ENCODE peak calls at places on chromosomes 1 and 21, in six cellular contexts. One of them, this sample, is unnamed.
A peak's percentile ranks its signal among the peaks of the same experiment; 100 is the strongest.

GRCh38 chr1:180674603-180675530 is 43.0 kb downstream of the XPR1 start:
- DNase-seq in mucosa of descending colon: no peak
- DNase-seq in lung: no peak
- DNase-seq in Calu3: no peak
- DNase-seq in fibroblast of mammary gland: peak; percentile 38
- DNase-seq in choroid plexus epithelial cell: peak; percentile 55
- DNase-seq in this sample: no peak

GRCh38 chr1:170967042-170967910 is 31.9 kb downstream of the MROH9 start:
- DNase-seq in fibroblast of mammary gland: peak; percentile 72
- DNase-seq in choroid plexus epithelial cell: peak; percentile 77
- DNase-seq in Calu3: peak; percentile 18
- DNase-seq in mucosa of descending colon: no peak
- DNase-seq in lung: no peak
- DNase-seq in this sample: no peak

GRCh38 chr1:206606867-206607266 is 5.4 kb downstream of the EIF2D start:
- DNase-seq in mucosa of descending colon: no peak
- DNase-seq in Calu3: peak; percentile 46
- DNase-seq in choroid plexus epithelial cell: peak; percentile 70
- DNase-seq in fibroblast of mammary gland: peak; percentile 43
- DNase-seq in lung: no peak
- DNase-seq in this sample: peak; percentile 49

GRCh38 chr1:161763522-161764098 is 2.5 kb upstream of the ATF6 start:
- DNase-seq in mucosa of descending colon: no peak
- DNase-seq in lung: no peak
- DNase-seq in fibroblast of mammary gland: peak; percentile 10
- DNase-seq in Calu3: peak; percentile 56
- DNase-seq in choroid plexus epithelial cell: peak; percentile 47
- DNase-seq in this sample: peak; percentile 69

GRCh38 chr1:12339410-12339809 is 109.6 kb downstream of the VPS13D start:
- DNase-seq in choroid plexus epithelial cell: no peak
- DNase-seq in mucosa of descending colon: no peak
- DNase-seq in Calu3: no peak
- DNase-seq in lung: no peak
- DNase-seq in fibroblast of mammary gland: no peak
- DNase-seq in this sample: no peak

GRCh38 chr1:149899460-149900284 is at the start of gene BOLA1:
- DNase-seq in choroid plexus epithelial cell: peak; percentile 94
- DNase-seq in fibroblast of mammary gland: peak; percentile 89
- DNase-seq in lung: peak; percentile 94
- DNase-seq in mucosa of descending colon: peak; percentile 93
- DNase-seq in Calu3: peak; percentile 95
- DNase-seq in this sample: peak; percentile 92

GRCh38 chr1:248850124-248850523 is 8.8 kb downstream of the ZNF692 start:
- DNase-seq in lung: no peak
- DNase-seq in choroid plexus epithelial cell: no peak
- DNase-seq in fibroblast of mammary gland: no peak
- DNase-seq in Calu3: no peak
- DNase-seq in mucosa of descending colon: no peak
- DNase-seq in this sample: no peak

GRCh38 chr1:77036560-77036959 is 169.3 kb downstream of the ST6GALNAC5 start:
- DNase-seq in lung: no peak
- DNase-seq in Calu3: peak; percentile 16
- DNase-seq in mucosa of descending colon: no peak
- DNase-seq in fibroblast of mammary gland: peak; percentile 61
- DNase-seq in choroid plexus epithelial cell: peak; percentile 70
- DNase-seq in this sample: peak; percentile 34

GRCh38 chr1:91075233-91076135 is 53.6 kb upstream of the ZNF644 start:
- DNase-seq in mucosa of descending colon: no peak
- DNase-seq in Calu3: no peak
- DNase-seq in lung: no peak
- DNase-seq in fibroblast of mammary gland: no peak
- DNase-seq in choroid plexus epithelial cell: no peak
- DNase-seq in this sample: no peak

GRCh38 chr1:43373034-43373940 is 5.5 kb upstream of the ELOVL1 start:
- DNase-seq in lung: no peak
- DNase-seq in mucosa of descending colon: no peak
- DNase-seq in choroid plexus epithelial cell: peak; percentile 64
- DNase-seq in fibroblast of mammary gland: peak; percentile 90
- DNase-seq in Calu3: peak; percentile 45
- DNase-seq in this sample: no peak

GRCh38 chr1:94622757-94623156 is 81.2 kb upstream of the F3 start:
- DNase-seq in choroid plexus epithelial cell: peak; percentile 77
- DNase-seq in Calu3: peak; percentile 87
- DNase-seq in mucosa of descending colon: no peak
- DNase-seq in fibroblast of mammary gland: peak; percentile 20
- DNase-seq in lung: no peak
- DNase-seq in this sample: no peak

GRCh38 chr1:31867546-31867945 is 51.7 kb upstream of the SPOCD1 start:
- DNase-seq in fibroblast of mammary gland: no peak
- DNase-seq in lung: no peak
- DNase-seq in mucosa of descending colon: no peak
- DNase-seq in choroid plexus epithelial cell: no peak
- DNase-seq in Calu3: no peak
- DNase-seq in this sample: no peak

GRCh38 chr1:160081261-160081936 is at the start of gene KCNJ9:
- DNase-seq in lung: no peak
- DNase-seq in fibroblast of mammary gland: peak; percentile 31
- DNase-seq in mucosa of descending colon: no peak
- DNase-seq in Calu3: no peak
- DNase-seq in choroid plexus epithelial cell: no peak
- DNase-seq in this sample: no peak

GRCh38 chr21:45525910-45526306 is 16.3 kb downstream of the SLC19A1 start:
- DNase-seq in mucosa of descending colon: peak; percentile 31
- DNase-seq in Calu3: no peak
- DNase-seq in lung: no peak
- DNase-seq in fibroblast of mammary gland: no peak
- DNase-seq in choroid plexus epithelial cell: no peak
- DNase-seq in this sample: no peak

GRCh38 chr1:200714504-200715187 is 24.0 kb upstream of the CAMSAP2 start:
- DNase-seq in choroid plexus epithelial cell: no peak
- DNase-seq in fibroblast of mammary gland: no peak
- DNase-seq in Calu3: no peak
- DNase-seq in lung: no peak
- DNase-seq in mucosa of descending colon: no peak
- DNase-seq in this sample: no peak

GRCh38 chr1:40182956-40183710 is 21.9 kb downstream of the RLF start:
- DNase-seq in Calu3: peak; percentile 19
- DNase-seq in lung: no peak
- DNase-seq in choroid plexus epithelial cell: peak; percentile 73
- DNase-seq in fibroblast of mammary gland: peak; percentile 51
- DNase-seq in mucosa of descending colon: no peak
- DNase-seq in this sample: peak; percentile 39
- TF ChIP-seq CTCF in Calu3: peak; percentile 39
- TF ChIP-seq CTCF in lung: no peak
- TF ChIP-seq CTCF in choroid plexus epithelial cell: peak; percentile 73
- TF ChIP-seq CTCF in fibroblast of mammary gland: peak; percentile 59
- TF ChIP-seq CTCF in mucosa of descending colon: no peak
- TF ChIP-seq CTCF in this sample: no peak

GRCh38 chr1:9183441-9183840 is 51.1 kb upstream of the H6PD start:
- DNase-seq in Calu3: no peak
- DNase-seq in choroid plexus epithelial cell: no peak
- DNase-seq in mucosa of descending colon: no peak
- DNase-seq in lung: no peak
- DNase-seq in fibroblast of mammary gland: no peak
- DNase-seq in this sample: no peak

GRCh38 chr1:9182784-9183257 is 51.8 kb upstream of the H6PD start:
- DNase-seq in fibroblast of mammary gland: no peak
- DNase-seq in mucosa of descending colon: peak; percentile 45
- DNase-seq in lung: no peak
- DNase-seq in choroid plexus epithelial cell: no peak
- DNase-seq in Calu3: no peak
- DNase-seq in this sample: no peak

GRCh38 chr1:9181176-9181906 is 52.4 kb upstream of the GPR157 start:
- DNase-seq in fibroblast of mammary gland: peak; percentile 70
- DNase-seq in Calu3: peak; percentile 78
- DNase-seq in choroid plexus epithelial cell: peak; percentile 75
- DNase-seq in mucosa of descending colon: peak; percentile 86
- DNase-seq in lung: peak; percentile 73
- DNase-seq in this sample: peak; percentile 74

GRCh38 chr1:9183898-9184297 is 50.7 kb upstream of the H6PD start:
- DNase-seq in mucosa of descending colon: no peak
- DNase-seq in choroid plexus epithelial cell: no peak
- DNase-seq in Calu3: no peak
- DNase-seq in fibroblast of mammary gland: no peak
- DNase-seq in lung: no peak
- DNase-seq in this sample: no peak

GRCh38 chr1:9181990-9182783 is 52.4 kb upstream of the H6PD start:
- DNase-seq in Calu3: peak; percentile 61
- DNase-seq in fibroblast of mammary gland: peak; percentile 47
- DNase-seq in mucosa of descending colon: peak; percentile 68
- DNase-seq in lung: peak; percentile 36
- DNase-seq in choroid plexus epithelial cell: peak; percentile 55
- DNase-seq in this sample: peak; percentile 48
- TF ChIP-seq CTCF in Calu3: peak; percentile 27
- TF ChIP-seq CTCF in fibroblast of mammary gland: no peak
- TF ChIP-seq CTCF in mucosa of descending colon: no peak
- TF ChIP-seq CTCF in lung: no peak
- TF ChIP-seq CTCF in choroid plexus epithelial cell: no peak
- TF ChIP-seq CTCF in this sample: no peak

DNA sequence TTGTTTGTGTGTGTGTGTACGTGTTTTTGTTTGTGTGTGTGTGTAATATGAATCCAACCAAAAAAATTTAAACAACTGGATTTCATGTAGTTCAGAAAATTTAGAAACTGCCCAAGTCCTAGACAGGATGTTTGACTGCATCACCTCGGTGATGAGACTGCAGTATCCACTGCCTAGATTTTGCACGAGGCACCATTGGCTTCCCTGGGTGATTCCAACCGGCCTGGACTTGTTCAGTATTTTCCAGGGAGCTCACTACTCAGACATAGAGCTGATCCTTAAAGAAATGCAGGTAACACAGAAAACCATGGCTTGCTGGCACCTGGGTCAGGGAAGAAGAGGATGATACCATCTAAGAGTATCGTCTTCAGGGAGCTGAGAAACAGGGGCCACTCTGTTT is 18.2 kb upstream of the KCNK2 start:
- DNase-seq in choroid plexus epithelial cell: no peak
- DNase-seq in lung: no peak
- DNase-seq in fibroblast of mammary gland: no peak
- DNase-seq in Calu3: no peak
- DNase-seq in mucosa of descending colon: no peak
- DNase-seq in this sample: no peak
- TF ChIP-seq CTCF in choroid plexus epithelial cell: no peak
- TF ChIP-seq CTCF in lung: no peak
- TF ChIP-seq CTCF in fibroblast of mammary gland: no peak
- TF ChIP-seq CTCF in Calu3: no peak
- TF ChIP-seq CTCF in mucosa of descending colon: no peak
- TF ChIP-seq CTCF in this sample: no peak

GRCh38 chr1:230867903-230868735 is at the start of gene C1orf198:
- DNase-seq in Calu3: peak; percentile 88
- DNase-seq in choroid plexus epithelial cell: peak; percentile 23
- DNase-seq in mucosa of descending colon: peak; percentile 89
- DNase-seq in lung: peak; percentile 80
- DNase-seq in fibroblast of mammary gland: no peak
- DNase-seq in this sample: peak; percentile 62
- TF ChIP-seq CTCF in Calu3: no peak
- TF ChIP-seq CTCF in choroid plexus epithelial cell: no peak
- TF ChIP-seq CTCF in mucosa of descending colon: no peak
- TF ChIP-seq CTCF in lung: no peak
- TF ChIP-seq CTCF in fibroblast of mammary gland: no peak
- TF ChIP-seq CTCF in this sample: no peak

GRCh38 chr1:64663654-64664053 is 81.2 kb upstream of the RAVER2 start:
- DNase-seq in choroid plexus epithelial cell: peak; percentile 40
- DNase-seq in mucosa of descending colon: no peak
- DNase-seq in lung: no peak
- DNase-seq in Calu3: peak; percentile 6
- DNase-seq in fibroblast of mammary gland: peak; percentile 25
- DNase-seq in this sample: peak; percentile 47
- TF ChIP-seq CTCF in choroid plexus epithelial cell: peak; percentile 40
- TF ChIP-seq CTCF in mucosa of descending colon: no peak
- TF ChIP-seq CTCF in lung: no peak
- TF ChIP-seq CTCF in Calu3: peak; percentile 24
- TF ChIP-seq CTCF in fibroblast of mammary gland: peak; percentile 29
- TF ChIP-seq CTCF in this sample: peak; percentile 45

DNA sequence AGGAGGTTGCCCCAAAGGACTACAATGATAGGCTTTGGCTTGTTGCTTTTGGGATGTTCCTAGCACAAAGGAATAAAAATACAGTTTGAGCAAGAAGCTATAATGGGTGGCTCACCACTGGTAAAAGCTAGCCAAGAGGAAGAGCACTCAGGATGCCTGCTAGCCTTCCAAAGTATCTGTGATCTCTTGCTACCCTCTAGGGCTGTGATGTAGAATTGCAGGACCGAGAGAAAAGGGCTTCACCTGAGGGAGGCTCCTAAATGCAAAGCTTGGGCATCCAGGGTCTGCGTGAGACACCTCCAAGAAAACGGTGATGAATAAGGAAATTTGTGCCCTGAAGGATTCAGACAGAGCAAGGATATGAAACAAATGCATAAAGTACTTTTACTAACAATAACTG is 17.7 kb downstream of the IVL start:
- DNase-seq in fibroblast of mammary gland: peak; percentile 40
- DNase-seq in lung: no peak
- DNase-seq in mucosa of descending colon: no peak
- DNase-seq in choroid plexus epithelial cell: no peak
- DNase-seq in Calu3: no peak
- DNase-seq in this sample: no peak
- TF ChIP-seq CTCF in fibroblast of mammary gland: peak; percentile 51
- TF ChIP-seq CTCF in lung: no peak
- TF ChIP-seq CTCF in mucosa of descending colon: no peak
- TF ChIP-seq CTCF in choroid plexus epithelial cell: no peak
- TF ChIP-seq CTCF in Calu3: peak; percentile 43
- TF ChIP-seq CTCF in this sample: no peak

DNA sequence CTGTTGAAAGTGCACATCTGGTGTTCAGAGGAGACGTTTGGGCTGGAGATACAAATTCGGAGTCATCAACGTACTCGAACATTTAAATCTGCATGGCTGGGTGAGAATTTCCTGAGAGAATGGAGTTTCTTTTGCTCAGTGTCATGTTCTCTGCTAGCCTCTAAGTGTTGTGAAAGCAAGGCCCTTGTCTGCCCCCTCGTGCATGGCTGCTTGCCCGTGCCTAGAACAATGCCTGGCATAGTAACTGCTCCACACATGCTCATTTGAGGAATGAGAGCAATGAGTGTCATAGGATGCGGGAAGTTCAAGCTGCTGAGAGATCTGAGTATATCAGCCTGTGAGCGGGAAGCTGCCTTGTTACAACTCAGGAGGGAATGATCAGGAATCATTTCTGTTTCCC is 171.1 kb upstream of the CSF3R start:
- DNase-seq in Calu3: no peak
- DNase-seq in fibroblast of mammary gland: peak; percentile 7
- DNase-seq in choroid plexus epithelial cell: peak; percentile 5
- DNase-seq in lung: peak; percentile 37
- DNase-seq in mucosa of descending colon: no peak
- DNase-seq in this sample: no peak
- TF ChIP-seq CTCF in Calu3: no peak
- TF ChIP-seq CTCF in fibroblast of mammary gland: no peak
- TF ChIP-seq CTCF in choroid plexus epithelial cell: no peak
- TF ChIP-seq CTCF in lung: no peak
- TF ChIP-seq CTCF in mucosa of descending colon: no peak
- TF ChIP-seq CTCF in this sample: no peak